ENCODE peak calls at places on chromosomes 5 and 9, in five cellular contexts. P is upper lobe of right lung, D is K562, L is left lung, C is HCT116. G is an unnamed sample.

GRCh38 chr9:4973246-4973645 is 11.8 kb upstream of the JAK2 start:
- ATAC-seq in P (no peak), L (no peak), D (no peak), C (no peak), G (no peak)

GRCh38 chr5:84287964-84288363 is 96.7 kb downstream of the EDIL3 start:
- ATAC-seq in C (peak; percentile 66), P (no peak), L (no peak), D (no peak), G (peak; percentile 68)

GRCh38 chr5:158751961-158752655 is 347.6 kb downstream of the EBF1 start:
- ATAC-seq in L (no peak), P (no peak), C (no peak), D (no peak), G (no peak)

GRCh38 chr9:87381050-87381711 is 116.5 kb upstream of the DAPK1 start:
- ATAC-seq in L (peak; percentile 69), P (peak; percentile 48), C (no peak), D (no peak), G (peak; percentile 28)

GRCh38 chr9:111720170-111720569 is 58.8 kb downstream of the GNG10 start:
- ATAC-seq in D (no peak), L (no peak), P (no peak), C (no peak), G (no peak)

GRCh38 chr9:114856210-114856941 is 50.5 kb upstream of the TNFSF15 start:
- ATAC-seq in C (no peak), L (no peak), P (no peak), D (no peak), G (peak; percentile 76)

GRCh38 chr5:59423021-59423420 is 470.5 kb downstream of the PDE4D start:
- ATAC-seq in L (no peak), C (no peak), D (no peak), P (no peak), G (no peak)

GRCh38 chr5:83090169-83090568 is 12.8 kb downstream of the XRCC4 start:
- ATAC-seq in L (no peak), C (no peak), D (no peak), P (no peak), G (no peak)

G was measured in SK-N-SH treated with all-trans-retinoic acid at 6 μM for 48 hours.